ENCODE peak calls at places on chromosome 2, in ten cellular contexts. One of them, this sample, is unnamed.

GRCh38 chr2:200713003-200713703 is 98.6 kb upstream of the BZW1 start:
- DNase-seq in AG09309: peak; percentile 74
- DNase-seq in adrenal gland: peak; percentile 96
- DNase-seq in IMR-90: peak; percentile 95
- DNase-seq in uterus: peak; percentile 70
- DNase-seq in astrocyte of the spinal cord: peak; percentile 95
- DNase-seq in fibroblast of mammary gland: peak; percentile 94
- DNase-seq in fibroblast of lung: peak; percentile 96
- DNase-seq in AG04449: peak; percentile 82
- DNase-seq in spleen: peak; percentile 95
- DNase-seq in this sample: peak; percentile 95

GRCh38 chr2:80091237-80091636 is 213.3 kb downstream of the LRRTM1 start:
- DNase-seq in uterus: no peak
- DNase-seq in IMR-90: no peak
- DNase-seq in AG04449: no peak
- DNase-seq in AG09309: no peak
- DNase-seq in spleen: no peak
- DNase-seq in fibroblast of mammary gland: no peak
- DNase-seq in astrocyte of the spinal cord: no peak
- DNase-seq in fibroblast of lung: no peak
- DNase-seq in adrenal gland: no peak
- DNase-seq in this sample: no peak

GRCh38 chr2:29662841-29663240 is 258.5 kb downstream of the ALK start:
- DNase-seq in IMR-90: peak; percentile 11
- DNase-seq in fibroblast of mammary gland: peak; percentile 75
- DNase-seq in spleen: no peak
- DNase-seq in AG09309: no peak
- DNase-seq in adrenal gland: no peak
- DNase-seq in astrocyte of the spinal cord: no peak
- DNase-seq in AG04449: no peak
- DNase-seq in fibroblast of lung: no peak
- DNase-seq in uterus: no peak
- DNase-seq in this sample: no peak

GRCh38 chr2:98298685-98299180 is 47.5 kb upstream of the CNGA3 start:
- DNase-seq in adrenal gland: no peak
- DNase-seq in IMR-90: no peak
- DNase-seq in uterus: no peak
- DNase-seq in fibroblast of lung: no peak
- DNase-seq in fibroblast of mammary gland: no peak
- DNase-seq in AG09309: no peak
- DNase-seq in spleen: no peak
- DNase-seq in astrocyte of the spinal cord: no peak
- DNase-seq in AG04449: no peak
- DNase-seq in this sample: no peak

GRCh38 chr2:2244508-2244907 is 86.6 kb downstream of the MYT1L start:
- DNase-seq in adrenal gland: no peak
- DNase-seq in AG04449: no peak
- DNase-seq in spleen: no peak
- DNase-seq in uterus: no peak
- DNase-seq in astrocyte of the spinal cord: no peak
- DNase-seq in fibroblast of lung: no peak
- DNase-seq in AG09309: no peak
- DNase-seq in IMR-90: no peak
- DNase-seq in fibroblast of mammary gland: no peak
- DNase-seq in this sample: no peak

GRCh38 chr2:47093626-47094025 is 61.5 kb downstream of the STPG4 start:
- DNase-seq in uterus: no peak
- DNase-seq in AG09309: no peak
- DNase-seq in spleen: peak; percentile 31
- DNase-seq in AG04449: no peak
- DNase-seq in astrocyte of the spinal cord: no peak
- DNase-seq in IMR-90: no peak
- DNase-seq in adrenal gland: no peak
- DNase-seq in fibroblast of mammary gland: no peak
- DNase-seq in fibroblast of lung: no peak
- DNase-seq in this sample: no peak

GRCh38 chr2:215653344-215654015 is 217.6 kb upstream of the FN1 start:
- DNase-seq in fibroblast of mammary gland: peak; percentile 91
- DNase-seq in AG09309: peak; percentile 65
- DNase-seq in astrocyte of the spinal cord: peak; percentile 70
- DNase-seq in fibroblast of lung: peak; percentile 77
- DNase-seq in adrenal gland: no peak
- DNase-seq in IMR-90: peak; percentile 70
- DNase-seq in spleen: no peak
- DNase-seq in uterus: no peak
- DNase-seq in AG04449: no peak
- DNase-seq in this sample: no peak

GRCh38 chr2:234676859-234677450 is 180.1 kb upstream of the ARL4C start:
- DNase-seq in fibroblast of lung: no peak
- DNase-seq in AG04449: no peak
- DNase-seq in spleen: no peak
- DNase-seq in adrenal gland: no peak
- DNase-seq in astrocyte of the spinal cord: no peak
- DNase-seq in fibroblast of mammary gland: no peak
- DNase-seq in IMR-90: no peak
- DNase-seq in uterus: no peak
- DNase-seq in AG09309: no peak
- DNase-seq in this sample: no peak

GRCh38 chr2:217837001-217837491 is 165.7 kb downstream of the TNS1 start:
- DNase-seq in spleen: no peak
- DNase-seq in fibroblast of mammary gland: peak; percentile 84
- DNase-seq in astrocyte of the spinal cord: peak; percentile 20
- DNase-seq in IMR-90: no peak
- DNase-seq in AG04449: no peak
- DNase-seq in AG09309: peak; percentile 37
- DNase-seq in adrenal gland: peak; percentile 84
- DNase-seq in uterus: peak; percentile 73
- DNase-seq in fibroblast of lung: peak; percentile 62
- DNase-seq in this sample: peak; percentile 71
- TF ChIP-seq CTCF in spleen: no peak
- TF ChIP-seq CTCF in fibroblast of mammary gland: peak; percentile 19
- TF ChIP-seq CTCF in astrocyte of the spinal cord: peak; percentile 25
- TF ChIP-seq CTCF in IMR-90: no peak
- TF ChIP-seq CTCF in AG04449: peak; percentile 39
- TF ChIP-seq CTCF in AG09309: peak; percentile 44
- TF ChIP-seq CTCF in adrenal gland: no peak
- TF ChIP-seq CTCF in uterus: no peak
- TF ChIP-seq CTCF in fibroblast of lung: peak; percentile 21
- TF ChIP-seq CTCF in this sample: peak; percentile 32

GRCh38 chr2:69386789-69387734 is at the start of gene GFPT1:
- DNase-seq in spleen: peak; percentile 98
- DNase-seq in astrocyte of the spinal cord: peak; percentile 94
- DNase-seq in AG04449: peak; percentile 50
- DNase-seq in uterus: peak; percentile 97
- DNase-seq in adrenal gland: peak; percentile 96
- DNase-seq in fibroblast of mammary gland: peak; percentile 87
- DNase-seq in fibroblast of lung: peak; percentile 92
- DNase-seq in AG09309: peak; percentile 65
- DNase-seq in IMR-90: peak; percentile 93
- DNase-seq in this sample: peak; percentile 96

GRCh38 chr2:69386376-69386775 is 651 bp downstream of the GFPT1 start:
- DNase-seq in IMR-90: no peak
- DNase-seq in AG04449: no peak
- DNase-seq in adrenal gland: no peak
- DNase-seq in astrocyte of the spinal cord: no peak
- DNase-seq in fibroblast of mammary gland: no peak
- DNase-seq in fibroblast of lung: no peak
- DNase-seq in AG09309: no peak
- DNase-seq in spleen: no peak
- DNase-seq in uterus: no peak
- DNase-seq in this sample: no peak

GRCh38 chr2:69383178-69383812 is 3.7 kb downstream of the GFPT1 start:
- DNase-seq in AG04449: no peak
- DNase-seq in fibroblast of lung: no peak
- DNase-seq in fibroblast of mammary gland: no peak
- DNase-seq in astrocyte of the spinal cord: no peak
- DNase-seq in IMR-90: no peak
- DNase-seq in AG09309: no peak
- DNase-seq in adrenal gland: no peak
- DNase-seq in spleen: no peak
- DNase-seq in uterus: no peak
- DNase-seq in this sample: no peak

GRCh38 chr2:69384618-69385081 is 2.4 kb downstream of the GFPT1 start:
- DNase-seq in spleen: no peak
- DNase-seq in uterus: no peak
- DNase-seq in IMR-90: peak; percentile 56
- DNase-seq in fibroblast of lung: no peak
- DNase-seq in AG09309: no peak
- DNase-seq in adrenal gland: no peak
- DNase-seq in fibroblast of mammary gland: peak; percentile 27
- DNase-seq in AG04449: no peak
- DNase-seq in astrocyte of the spinal cord: no peak
- DNase-seq in this sample: no peak

DNA sequence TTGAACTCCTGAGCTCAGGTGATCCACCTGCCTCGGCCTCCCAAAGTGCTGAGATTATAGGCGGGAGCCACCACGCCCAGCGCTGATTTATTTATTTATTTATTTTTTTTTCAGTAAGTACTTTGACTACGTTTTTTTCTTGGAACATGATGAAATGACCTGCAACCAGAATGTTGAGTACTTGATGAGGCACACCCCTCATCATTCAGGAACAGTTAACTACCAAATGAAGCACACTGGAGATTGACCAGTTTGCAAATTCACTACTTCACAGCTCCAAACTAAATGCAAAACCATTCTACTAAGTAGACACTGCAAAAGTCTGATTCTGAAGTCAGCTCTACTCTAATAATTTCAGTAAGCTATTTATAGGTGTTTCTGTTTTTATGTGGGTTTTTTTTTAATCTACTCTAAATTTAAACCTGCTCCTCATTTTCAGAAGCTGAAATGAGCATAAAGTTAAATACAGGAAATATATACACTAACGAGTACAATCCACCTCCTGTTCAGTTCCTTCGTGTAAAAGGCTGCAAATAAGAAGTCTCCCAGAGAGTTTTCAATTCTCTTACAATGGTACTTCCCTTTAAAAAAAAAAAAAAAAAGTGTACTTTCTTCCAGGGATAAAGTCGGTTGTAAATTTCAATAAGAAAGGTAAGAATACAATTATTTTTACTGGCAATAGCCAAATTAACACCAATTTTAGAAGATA is 1.4 kb downstream of the GFPT1 start:
- DNase-seq in astrocyte of the spinal cord: peak; percentile 37
- DNase-seq in adrenal gland: no peak
- DNase-seq in fibroblast of mammary gland: peak; percentile 37
- DNase-seq in AG09309: peak; percentile 47
- DNase-seq in spleen: no peak
- DNase-seq in IMR-90: peak; percentile 35
- DNase-seq in uterus: no peak
- DNase-seq in fibroblast of lung: peak; percentile 84
- DNase-seq in AG04449: no peak
- DNase-seq in this sample: peak; percentile 74
- H3K4me3 ChIP-seq in astrocyte of the spinal cord: peak overlapping the region; percentile 88
- H3K4me3 ChIP-seq in adrenal gland: no peak overlapping the region
- H3K4me3 ChIP-seq in fibroblast of mammary gland: peak overlapping the region; percentile 84
- H3K4me3 ChIP-seq in AG09309: peak overlapping the region; percentile 61
- H3K4me3 ChIP-seq in spleen: no peak overlapping the region
- H3K4me3 ChIP-seq in IMR-90: peak overlapping the region; percentile 100
- H3K4me3 ChIP-seq in uterus: peak overlapping the region; percentile 89
- H3K4me3 ChIP-seq in fibroblast of lung: peak overlapping the region; percentile 96
- H3K4me3 ChIP-seq in AG04449: peak overlapping the region; percentile 87
- H3K4me3 ChIP-seq in this sample: peak overlapping the region; percentile 90

DNA sequence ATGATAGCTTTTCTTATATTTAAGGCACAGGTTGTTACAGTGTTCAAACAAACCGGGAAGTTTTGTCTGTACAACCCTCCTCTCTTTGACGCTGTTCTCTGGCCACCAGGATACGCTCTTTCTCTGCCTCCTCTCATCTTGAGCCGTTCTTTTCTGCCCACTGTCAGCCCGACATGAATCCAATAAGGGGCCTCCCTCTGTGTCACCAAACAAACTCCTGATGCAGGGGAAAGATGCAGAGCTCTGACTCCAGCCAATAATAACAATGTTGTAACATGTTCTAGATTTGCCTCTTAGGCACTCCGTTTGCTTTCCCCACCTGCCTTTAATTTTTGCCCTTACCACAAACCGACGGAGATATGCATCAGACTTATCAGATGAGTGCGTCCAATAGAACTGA is 449.3 kb downstream of the SLC4A3 start:
- DNase-seq in adrenal gland: no peak
- DNase-seq in AG09309: peak; percentile 71
- DNase-seq in fibroblast of mammary gland: peak; percentile 95
- DNase-seq in uterus: no peak
- DNase-seq in fibroblast of lung: peak; percentile 80
- DNase-seq in IMR-90: peak; percentile 42
- DNase-seq in AG04449: peak; percentile 28
- DNase-seq in astrocyte of the spinal cord: peak; percentile 79
- DNase-seq in spleen: no peak
- DNase-seq in this sample: peak; percentile 87
- TF ChIP-seq CTCF in adrenal gland: no peak
- TF ChIP-seq CTCF in AG09309: peak; percentile 76
- TF ChIP-seq CTCF in fibroblast of mammary gland: peak; percentile 72
- TF ChIP-seq CTCF in uterus: no peak
- TF ChIP-seq CTCF in fibroblast of lung: peak; percentile 53
- TF ChIP-seq CTCF in IMR-90: peak; percentile 20
- TF ChIP-seq CTCF in AG04449: peak; percentile 63
- TF ChIP-seq CTCF in astrocyte of the spinal cord: peak; percentile 67
- TF ChIP-seq CTCF in spleen: no peak
- TF ChIP-seq CTCF in this sample: peak; percentile 70

DNA sequence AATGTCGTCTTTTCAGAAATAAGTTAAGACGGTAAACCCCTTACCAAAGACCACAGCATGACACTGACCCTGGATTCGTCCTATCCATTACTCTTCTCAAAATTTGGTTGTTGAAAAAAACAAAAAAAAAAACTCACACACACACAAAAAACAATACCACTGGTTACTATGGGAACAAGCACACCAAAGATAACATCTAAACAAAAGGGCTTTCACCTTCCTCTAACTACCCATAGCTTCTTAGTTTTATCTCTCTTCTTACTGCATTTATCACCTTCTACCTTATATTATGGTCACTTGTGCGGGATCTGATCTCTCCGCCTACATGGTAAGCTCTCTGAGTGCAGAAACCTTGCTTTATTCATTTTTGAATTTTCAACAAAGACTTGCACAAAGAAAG is 192.7 kb downstream of the STK39 start:
- DNase-seq in IMR-90: no peak
- DNase-seq in fibroblast of lung: no peak
- DNase-seq in fibroblast of mammary gland: no peak
- DNase-seq in astrocyte of the spinal cord: no peak
- DNase-seq in AG04449: no peak
- DNase-seq in adrenal gland: no peak
- DNase-seq in spleen: no peak
- DNase-seq in uterus: no peak
- DNase-seq in AG09309: no peak
- DNase-seq in this sample: no peak
- H3K4me3 ChIP-seq in IMR-90: no peak overlapping the region
- H3K4me3 ChIP-seq in fibroblast of lung: no peak overlapping the region
- H3K4me3 ChIP-seq in fibroblast of mammary gland: no peak overlapping the region
- H3K4me3 ChIP-seq in astrocyte of the spinal cord: no peak overlapping the region
- H3K4me3 ChIP-seq in AG04449: no peak overlapping the region
- H3K4me3 ChIP-seq in adrenal gland: no peak overlapping the region
- H3K4me3 ChIP-seq in spleen: no peak overlapping the region
- H3K4me3 ChIP-seq in uterus: no peak overlapping the region
- H3K4me3 ChIP-seq in AG09309: no peak overlapping the region
- H3K4me3 ChIP-seq in this sample: no peak overlapping the region

GRCh38 chr2:95277246-95277906 is 3.1 kb downstream of the PROM2 start:
- DNase-seq in spleen: no peak
- DNase-seq in astrocyte of the spinal cord: no peak
- DNase-seq in AG09309: no peak
- DNase-seq in fibroblast of lung: no peak
- DNase-seq in AG04449: no peak
- DNase-seq in adrenal gland: no peak
- DNase-seq in IMR-90: no peak
- DNase-seq in uterus: no peak
- DNase-seq in fibroblast of mammary gland: no peak
- DNase-seq in this sample: no peak
- TF ChIP-seq CTCF in spleen: no peak
- TF ChIP-seq CTCF in astrocyte of the spinal cord: no peak
- TF ChIP-seq CTCF in AG09309: no peak
- TF ChIP-seq CTCF in fibroblast of lung: no peak
- TF ChIP-seq CTCF in AG04449: no peak
- TF ChIP-seq CTCF in adrenal gland: no peak
- TF ChIP-seq CTCF in IMR-90: no peak
- TF ChIP-seq CTCF in uterus: no peak
- TF ChIP-seq CTCF in fibroblast of mammary gland: peak; percentile 3
- TF ChIP-seq CTCF in this sample: no peak